ENCODE peak calls at places on chromosomes 6 and 20, in six cellular contexts. V, L, K, A, R and Y are unnamed samples.

GRCh38 chr20:62734336-62734735 is 25.7 kb downstream of the NTSR1 start:
- DNase-seq in L (no peak), R (no peak), K (no peak), V (no peak), A (no peak), Y (no peak)

GRCh38 chr20:3046677-3047462 is 1.0 kb downstream of the MRPS26 start:
- DNase-seq in L (peak), A (no peak), V (no peak), R (no peak), K (no peak), Y (no peak)

GRCh38 chr6:113457156-113457555 is 400.0 kb upstream of the MARCKS start:
- DNase-seq in L (no peak), V (peak), K (no peak), A (no peak), R (peak), Y (peak)

GRCh38 chr6:43948527-43949450 is 178.5 kb downstream of the MRPL14 start:
- DNase-seq in A (no peak), R (no peak), K (no peak), L (peak), V (peak), Y (peak)

GRCh38 chr6:31186052-31186734 is 15.7 kb upstream of the POU5F1 start:
- DNase-seq in A (no peak), L (no peak), K (no peak), R (no peak), V (no peak), Y (no peak)

GRCh38 chr20:21053002-21053762 is 53.0 kb downstream of the LINC00237 start:
- DNase-seq in L (no peak), A (no peak), R (no peak), K (no peak), V (no peak), Y (no peak)

GRCh38 chr6:73888050-73888449 is 192.0 kb downstream of the CD109 start:
- DNase-seq in A (no peak), L (no peak), V (peak), R (no peak), K (no peak), Y (no peak)

GRCh38 chr6:21811484-21811883 is 217.9 kb downstream of the SOX4 start:
- DNase-seq in R (no peak), A (no peak), V (no peak), L (no peak), K (no peak), Y (no peak)

GRCh38 chr6:906920-907319 is 214.0 kb upstream of the EXOC2 start:
- DNase-seq in L (no peak), R (no peak), K (peak), A (no peak), V (peak), Y (no peak)

GRCh38 chr6:87366899-87367298 is 22.3 kb downstream of the C6orf163 start:
- DNase-seq in A (no peak), L (no peak), V (no peak), R (no peak), K (no peak), Y (no peak)

GRCh38 chr20:43558412-43559146 is at the start of gene SGK2:
- DNase-seq in L (no peak), V (peak), R (peak), K (no peak), A (no peak), Y (peak)

GRCh38 chr20:11140359-11140758 is 466.6 kb upstream of the JAG1 start:
- DNase-seq in L (no peak), K (no peak), A (no peak), R (no peak), V (peak), Y (peak)

GRCh38 chr6:31086788-31087440 is 25.5 kb downstream of the C6orf15 start:
- DNase-seq in A (no peak), R (peak), K (no peak), L (no peak), V (peak), Y (peak)

GRCh38 chr6:170344631-170345576 is 38.3 kb downstream of the FAM120B start:
- DNase-seq in V (peak), R (no peak), L (no peak), K (no peak), A (peak), Y (peak)

GRCh38 chr20:47231382-47232042 is 125.0 kb downstream of the ZMYND8 start:
- DNase-seq in L (no peak), K (no peak), V (peak), R (no peak), A (no peak), Y (no peak)

GRCh38 chr20:17735206-17735804 is 35.5 kb downstream of the BANF2 start:
- DNase-seq in V (peak), L (no peak), R (peak), K (no peak), A (no peak), Y (peak)

GRCh38 chr6:55594442-55594841 is 15.4 kb upstream of the HMGCLL1 start:
- DNase-seq in V (no peak), L (no peak), K (no peak), R (no peak), A (no peak), Y (no peak)

GRCh38 chr6:1325471-1326309 is 13.8 kb downstream of the FOXQ1 start:
- DNase-seq in A (no peak), K (no peak), R (no peak), V (peak), L (no peak), Y (peak)

GRCh38 chr6:158764941-158765340 is 54.2 kb downstream of the EZR start:
- DNase-seq in A (no peak), L (no peak), K (no peak), V (no peak), R (no peak), Y (no peak)

GRCh38 chr20:38152175-38153010 is 12.7 kb downstream of the TGM2 start:
- DNase-seq in A (no peak), L (no peak), V (peak), K (no peak), R (no peak), Y (peak)

GRCh38 chr20:37945034-37945660 is 42.2 kb downstream of the VSTM2L start:
- DNase-seq in L (peak), K (no peak), R (no peak), V (no peak), A (no peak), Y (no peak)

GRCh38 chr6:41191569-41191968 is 9.4 kb downstream of the TREML2 start:
- DNase-seq in L (peak), K (no peak), A (no peak), V (no peak), R (peak), Y (peak)

GRCh38 chr6:30152019-30152673 is 8.9 kb downstream of the TRIM10 start:
- DNase-seq in R (no peak), K (no peak), L (no peak), A (no peak), V (no peak), Y (no peak)

GRCh38 chr20:57465943-57466342 is 59.0 kb downstream of the CTCFL start:
- DNase-seq in A (no peak), V (no peak), L (no peak), R (peak), K (no peak), Y (no peak)

GRCh38 chr6:111740506-111740905 is 132.7 kb downstream of the FYN start:
- DNase-seq in V (no peak), K (no peak), A (no peak), R (no peak), L (no peak), Y (no peak)

GRCh38 chr6:152552616-152553209 is 84.4 kb downstream of the SYNE1 start:
- DNase-seq in L (peak), A (peak), K (peak), V (peak), R (peak), Y (peak)

GRCh38 chr6:167825059-167825758 is 1.5 kb upstream of the AFDN start:
- DNase-seq in R (no peak), K (peak), L (no peak), A (no peak), V (no peak), Y (no peak)

GRCh38 chr6:137904822-137905617 is 38.0 kb downstream of the TNFAIP3 start:
- DNase-seq in A (no peak), V (no peak), L (no peak), R (no peak), K (no peak), Y (no peak)

GRCh38 chr6:137903933-137904821 is 37.1 kb downstream of the TNFAIP3 start:
- DNase-seq in K (no peak), A (no peak), R (no peak), L (no peak), V (peak), Y (no peak)

GRCh38 chr6:137906020-137906472 is 39.0 kb downstream of the TNFAIP3 start:
- DNase-seq in L (no peak), A (no peak), V (no peak), R (no peak), K (no peak), Y (no peak)

GRCh38 chr6:137909533-137909932 is 42.5 kb downstream of the TNFAIP3 start:
- DNase-seq in L (no peak), R (no peak), A (no peak), V (no peak), K (no peak), Y (no peak)

GRCh38 chr6:137907170-137907569 is 40.1 kb downstream of the TNFAIP3 start:
- DNase-seq in A (no peak), K (no peak), L (no peak), V (no peak), R (no peak), Y (no peak)
- H4K91ac ChIP-seq in A (no peak), K (no peak), L (no peak), V (no peak), R (no peak), Y (no peak)

DNA sequence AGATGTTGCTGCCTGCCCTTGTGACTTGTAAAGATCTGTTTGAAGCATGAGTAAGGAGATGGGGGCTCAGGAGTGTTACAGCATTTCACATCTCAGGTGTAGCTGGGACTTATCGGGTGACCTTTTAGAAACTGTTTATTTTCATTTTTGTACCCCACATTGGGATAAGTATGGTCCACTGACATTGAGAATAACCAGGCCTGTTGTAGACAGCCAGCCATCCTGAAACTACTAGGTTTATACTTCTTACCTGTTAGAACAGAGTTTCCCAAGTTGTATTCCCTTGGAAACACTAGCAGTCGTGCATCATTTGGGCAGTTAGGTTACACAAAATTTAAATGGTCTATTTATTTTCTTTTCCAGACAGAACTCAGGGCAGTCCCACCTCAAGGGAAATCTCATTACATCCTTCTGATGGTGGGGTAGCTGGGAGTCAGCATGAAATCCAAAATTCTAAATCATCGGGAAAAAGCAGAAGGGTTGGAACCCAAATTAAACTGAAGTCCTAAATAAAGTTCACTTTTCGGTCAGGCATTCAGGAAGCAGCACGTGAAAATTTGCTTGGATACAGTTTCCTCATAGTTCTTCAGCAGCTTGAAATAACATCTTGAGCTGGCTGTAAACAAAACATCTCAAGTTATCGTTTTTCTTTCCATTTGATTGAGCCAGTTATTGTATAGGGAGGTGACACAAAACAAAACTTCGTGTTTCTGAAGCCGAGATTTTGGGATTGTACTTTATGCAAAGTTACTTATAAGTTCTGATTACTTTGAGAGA is 30.5 kb downstream of the FOXO3 start:
- DNase-seq in V (peak), A (no peak), L (no peak), K (no peak), R (no peak), Y (peak)
- H3K9ac ChIP-seq in V (peak), A (no peak), L (no peak), K (no peak), R (no peak), Y (peak)

GRCh38 chr6:144297498-144298166 is 12.5 kb downstream of the UTRN start:
- DNase-seq in V (no peak), L (no peak), R (no peak), A (no peak), K (no peak), Y (no peak)

GRCh38 chr6:144296973-144297372 is 11.8 kb downstream of the UTRN start:
- DNase-seq in R (no peak), K (no peak), A (no peak), V (no peak), L (no peak), Y (no peak)

GRCh38 chr6:144298167-144298671 is 13.1 kb downstream of the UTRN start:
- DNase-seq in K (no peak), V (no peak), A (no peak), L (no peak), R (no peak), Y (no peak)

GRCh38 chr6:144295981-144296767 is 11.0 kb downstream of the UTRN start:
- DNase-seq in K (no peak), A (no peak), R (no peak), V (no peak), L (no peak), Y (no peak)

DNA sequence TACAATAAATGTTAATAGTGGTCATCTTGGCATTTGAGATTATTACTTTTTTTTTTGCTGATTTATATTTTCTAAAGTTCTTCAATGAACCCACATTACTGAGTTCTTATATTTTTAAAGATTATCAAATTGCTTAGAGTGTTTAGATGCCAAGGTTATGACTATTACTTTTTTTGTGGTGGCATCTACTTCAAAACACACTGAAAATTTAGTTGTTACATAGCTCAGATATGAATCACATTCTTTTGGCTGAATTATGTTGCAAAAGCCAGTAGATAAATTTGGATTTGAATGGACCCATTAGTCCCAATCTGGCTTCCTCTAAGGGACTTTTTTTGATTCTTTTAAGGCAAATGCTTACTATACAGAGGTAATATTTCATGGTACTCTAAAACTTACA is 8.9 kb downstream of the UTRN start:
- DNase-seq in K (no peak), V (peak), L (no peak), A (no peak), R (peak), Y (peak)
- H3K4me2 ChIP-seq in K (no peak), V (no peak), L (no peak), A (no peak), R (no peak), Y (no peak)

GRCh38 chr6:80282913-80283554 is 176.6 kb downstream of the BCKDHB start:
- DNase-seq in A (no peak), K (no peak), L (no peak), V (no peak), R (no peak), Y (no peak)

DNA sequence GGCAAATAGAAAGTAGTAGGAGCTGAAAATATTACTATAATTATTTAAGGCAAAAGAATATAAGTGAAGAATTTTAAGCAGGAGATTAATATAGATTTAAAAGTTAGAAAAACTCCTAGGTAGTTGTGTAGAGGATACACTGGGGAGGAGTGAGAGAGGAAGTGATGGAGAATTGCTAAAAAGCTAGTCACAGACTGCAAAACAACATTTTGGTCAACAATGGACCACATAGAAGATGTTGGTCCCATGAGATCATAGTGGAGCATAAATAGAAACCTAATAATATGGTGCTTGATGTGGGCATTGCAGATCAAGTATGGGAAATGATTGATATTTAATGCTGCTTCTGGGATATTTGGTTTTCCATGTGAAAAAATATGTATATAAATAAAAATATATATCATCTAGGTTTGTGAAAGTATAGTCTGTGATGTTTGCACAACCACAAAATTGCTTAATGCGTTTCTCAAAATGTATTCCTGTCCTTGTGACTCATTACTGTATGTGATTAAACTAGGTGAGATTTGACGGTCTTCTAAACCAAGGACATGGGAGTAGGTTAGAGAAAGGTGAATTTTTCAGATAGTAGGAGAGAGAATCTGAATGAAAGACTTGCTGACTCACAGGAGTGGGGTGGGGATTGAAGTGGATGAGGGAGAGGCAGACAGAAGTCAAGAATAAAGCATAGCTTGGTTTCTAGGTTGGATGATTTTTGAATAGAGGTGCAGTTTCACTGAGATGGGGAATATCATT is 174.0 kb downstream of the BCKDHB start:
- DNase-seq in L (no peak), K (no peak), R (no peak), A (no peak), V (peak), Y (no peak)
- H4K91ac ChIP-seq in L (no peak), K (no peak), R (no peak), A (no peak), V (no peak), Y (no peak)

GRCh38 chr6:150684161-150684560 is 84.5 kb downstream of the PLEKHG1 start:
- DNase-seq in K (no peak), V (no peak), L (no peak), R (no peak), A (no peak), Y (no peak)

GRCh38 chr6:150685860-150686259 is 86.2 kb downstream of the PLEKHG1 start:
- DNase-seq in A (peak), R (peak), L (peak), V (peak), K (no peak), Y (no peak)

GRCh38 chr6:150683320-150683719 is 83.6 kb downstream of the PLEKHG1 start:
- DNase-seq in R (no peak), L (no peak), A (no peak), K (no peak), V (no peak), Y (no peak)

GRCh38 chr6:150686566-150686965 is 86.9 kb downstream of the PLEKHG1 start:
- DNase-seq in A (no peak), V (no peak), R (peak), L (no peak), K (no peak), Y (no peak)

GRCh38 chr6:150684715-150685459 is 85.2 kb downstream of the PLEKHG1 start:
- DNase-seq in A (no peak), R (no peak), V (no peak), L (no peak), K (no peak), Y (no peak)
- H3K9ac ChIP-seq in A (no peak), R (no peak), V (no peak), L (no peak), K (no peak), Y (no peak)